ENCODE peak calls at places on chromosome 22, in eight cellular contexts. P is cardiac fibroblast; V is hepatocyte; A is CD4-positive, alpha-beta memory T cell; S is left ventricle myocardium inferior; N is breast epithelium; U is CD4-positive, CD25-positive, alpha-beta regulatory T cell; C is neuronal stem cell. B is an unnamed sample.

GRCh38 chr22:48098243-48098935 is 1335.9 kb downstream of the TBC1D22A start:
- DNase-seq in P (no peak), V (no peak), A (peak), S (no peak), N (no peak), U (peak), C (no peak), B (no peak)

GRCh38 chr22:45510376-45511232 is 7.9 kb downstream of the FBLN1 start:
- DNase-seq in P (no peak), V (no peak), A (no peak), S (no peak), N (no peak), U (no peak), C (no peak), B (no peak)

GRCh38 chr22:45531944-45532631 is 29.4 kb downstream of the FBLN1 start:
- DNase-seq in P (no peak), V (no peak), A (no peak), S (no peak), N (no peak), U (no peak), C (no peak), B (no peak)

GRCh38 chr22:44753189-44754042 is 1.0 kb downstream of the ARHGAP8 start:
- DNase-seq in P (peak), V (peak), A (no peak), S (no peak), N (no peak), U (no peak), C (no peak), B (peak)

GRCh38 chr22:36323182-36323854 is 64.4 kb downstream of the MYH9 start:
- DNase-seq in P (peak), V (no peak), A (no peak), S (peak), N (peak), U (no peak), C (no peak), B (peak)

GRCh38 chr22:43537019-43537585 is 125.3 kb downstream of the MPPED1 start:
- DNase-seq in P (no peak), V (no peak), A (no peak), S (no peak), N (no peak), U (no peak), C (no peak), B (no peak)

GRCh38 chr22:29479417-29480261 is at the start of gene NEFH:
- DNase-seq in P (no peak), V (peak), A (no peak), S (no peak), N (no peak), U (no peak), C (no peak), B (no peak)

GRCh38 chr22:30856699-30857098 is 111.9 kb downstream of the MORC2 start:
- DNase-seq in P (no peak), V (no peak), A (no peak), S (no peak), N (no peak), U (no peak), C (no peak), B (no peak)

GRCh38 chr22:42316988-42317387 is 46.5 kb upstream of the TCF20 start:
- DNase-seq in P (peak), V (peak), A (peak), S (peak), N (no peak), U (peak), C (no peak), B (peak)

GRCh38 chr22:29936186-29936585 is 53.2 kb downstream of the MTMR3 start:
- DNase-seq in P (no peak), V (no peak), A (no peak), S (no peak), N (no peak), U (no peak), C (no peak), B (peak)

GRCh38 chr22:33510429-33510904 is 409.8 kb downstream of the LARGE1 start:
- DNase-seq in P (no peak), V (peak), A (no peak), S (no peak), N (no peak), U (no peak), C (no peak), B (no peak)

GRCh38 chr22:45460288-45461109 is 42.2 kb upstream of the FBLN1 start:
- DNase-seq in P (peak), V (peak), A (no peak), S (peak), N (no peak), U (no peak), C (no peak), B (no peak)

GRCh38 chr22:24181088-24181995 is at the start of gene SUSD2:
- DNase-seq in P (no peak), V (peak), A (no peak), S (peak), N (no peak), U (no peak), C (no peak), B (no peak)

GRCh38 chr22:44155115-44155514 is 25.6 kb upstream of the PARVG start:
- DNase-seq in P (no peak), V (no peak), A (no peak), S (no peak), N (no peak), U (no peak), C (no peak), B (no peak)

GRCh38 chr22:25710501-25710900 is 31.5 kb upstream of the MYO18B start:
- DNase-seq in P (no peak), V (no peak), A (no peak), S (no peak), N (no peak), U (no peak), C (no peak), B (no peak)

GRCh38 chr22:25402160-25402500 is 162.3 kb upstream of the GRK3 start:
- DNase-seq in P (no peak), V (no peak), A (no peak), S (no peak), N (no peak), U (no peak), C (no peak), B (no peak)

GRCh38 chr22:35315855-35316745 is 16.4 kb downstream of the TOM1 start:
- DNase-seq in P (no peak), V (no peak), A (no peak), S (peak), N (peak), U (no peak), C (no peak), B (peak)

GRCh38 chr22:29346659-29347058 is 31.2 kb upstream of the RASL10A start:
- DNase-seq in P (no peak), V (no peak), A (no peak), S (no peak), N (no peak), U (no peak), C (no peak), B (peak)

GRCh38 chr22:17921871-17922821 is 102.2 kb downstream of the MICAL3 start:
- DNase-seq in P (no peak), V (peak), A (no peak), S (peak), N (no peak), U (no peak), C (no peak), B (peak)

GRCh38 chr22:36471341-36471821 is 10.1 kb downstream of the TXN2 start:
- DNase-seq in P (peak), V (no peak), A (no peak), S (no peak), N (no peak), U (no peak), C (no peak), B (no peak)

GRCh38 chr22:26845016-26845728 is 187.8 kb downstream of the MIAT start:
- DNase-seq in P (no peak), V (no peak), A (no peak), S (no peak), N (no peak), U (no peak), C (no peak), B (no peak)

GRCh38 chr22:45112136-45112879 is 51.4 kb upstream of the NUP50 start:
- DNase-seq in P (peak), V (no peak), A (no peak), S (no peak), N (no peak), U (no peak), C (no peak), B (no peak)

GRCh38 chr22:44028091-44028490 is 4.0 kb downstream of the PARVB start:
- DNase-seq in P (no peak), V (no peak), A (no peak), S (no peak), N (no peak), U (no peak), C (no peak), B (no peak)

GRCh38 chr22:49103314-49104052 is 724.2 kb downstream of the BRD1 start:
- DNase-seq in P (no peak), V (no peak), A (no peak), S (no peak), N (no peak), U (no peak), C (no peak), B (no peak)

GRCh38 chr22:49369726-49370717 is 457.7 kb downstream of the BRD1 start:
- DNase-seq in P (no peak), V (no peak), A (no peak), S (no peak), N (peak), U (no peak), C (no peak), B (no peak)

GRCh38 chr22:24688294-24688693 is 85.3 kb downstream of the GGT1 start:
- DNase-seq in P (no peak), V (no peak), A (no peak), S (no peak), N (no peak), U (no peak), C (no peak), B (no peak)

GRCh38 chr22:36331912-36332622 is 55.7 kb downstream of the MYH9 start:
- DNase-seq in P (peak), V (peak), A (peak), S (peak), N (no peak), U (peak), C (no peak), B (peak)

DNA sequence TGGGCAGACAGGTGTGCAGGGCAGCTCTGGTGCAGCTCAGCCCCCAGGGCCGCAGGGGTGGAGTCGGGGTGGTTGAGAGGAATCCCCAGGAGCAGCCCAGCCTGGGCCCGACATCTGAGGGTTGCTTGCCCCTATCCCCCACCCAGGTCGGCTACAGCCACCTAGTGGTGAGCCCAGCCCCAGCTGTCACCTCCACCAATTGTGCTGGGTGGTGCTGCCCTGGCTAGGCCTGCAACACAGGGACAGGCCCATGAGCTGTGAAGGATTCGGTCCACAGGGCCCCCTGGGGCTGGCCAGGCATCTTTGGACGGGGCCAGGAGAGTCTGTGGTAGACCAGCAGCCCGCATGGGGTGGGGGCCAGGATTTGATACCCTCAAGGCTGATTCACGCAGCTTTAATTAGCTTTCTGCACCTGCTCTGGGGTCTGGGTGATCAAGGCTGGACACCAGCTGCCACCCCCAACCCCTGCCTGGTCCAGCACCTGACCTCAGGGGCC is 29.5 kb downstream of the RTN4R start:
- DNase-seq in P (no peak), V (peak), A (peak), S (no peak), N (no peak), U (peak), C (peak), B (peak)
- H3K4me3 ChIP-seq in P (no peak), V (no peak), A (no peak), S (peak), N (no peak), U (no peak), C (no peak), B (no peak)

GRCh38 chr22:46538816-46539163 is 1.4 kb upstream of the CELSR1 start:
- DNase-seq in P (peak), V (no peak), A (no peak), S (peak), N (no peak), U (no peak), C (no peak), B (no peak)

GRCh38 chr22:46539169-46539568 is 1.7 kb upstream of the CELSR1 start:
- DNase-seq in P (no peak), V (no peak), A (no peak), S (no peak), N (no peak), U (no peak), C (no peak), B (peak)

GRCh38 chr22:46537221-46537945 is at the start of gene CELSR1:
- DNase-seq in P (no peak), V (peak), A (peak), S (peak), N (no peak), U (no peak), C (peak), B (peak)

GRCh38 chr22:46536559-46537220 is 730 bp downstream of the CELSR1 start:
- DNase-seq in P (no peak), V (no peak), A (no peak), S (peak), N (no peak), U (no peak), C (peak), B (no peak)

GRCh38 chr22:46537946-46538815 is 761 bp upstream of the CELSR1 start:
- DNase-seq in P (peak), V (peak), A (no peak), S (peak), N (no peak), U (no peak), C (peak), B (no peak)
- H3K4me3 ChIP-seq in P (peak), V (peak), A (no peak), S (peak), N (peak), U (no peak), C (peak), B (peak)

DNA sequence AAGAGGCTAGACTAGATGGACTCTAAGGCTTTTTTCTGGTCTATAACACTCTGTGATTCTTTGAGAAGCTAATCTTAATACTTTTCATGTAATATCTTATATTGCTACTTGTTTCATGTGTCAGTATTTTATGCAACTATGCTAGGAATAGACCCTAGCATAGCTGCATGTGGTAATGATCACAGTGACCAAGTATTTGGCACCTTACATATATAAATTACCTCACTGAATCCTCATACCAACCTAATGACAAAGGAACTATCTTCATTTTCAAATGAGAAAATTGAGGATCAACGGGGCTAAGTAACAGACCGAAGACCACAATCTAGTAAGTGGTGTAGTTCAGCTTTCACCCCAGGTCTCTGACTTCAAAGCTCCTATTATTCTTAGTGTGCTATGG is 327.3 kb upstream of the PITPNB start:
- DNase-seq in P (peak), V (no peak), A (no peak), S (no peak), N (no peak), U (no peak), C (no peak), B (no peak)
- H3K4me3 ChIP-seq in P (no peak), V (no peak), A (no peak), S (no peak), N (no peak), U (no peak), C (no peak), B (no peak)

GRCh38 chr22:50474711-50475651 is at the start of gene SBF1:
- DNase-seq in P (peak), V (peak), A (peak), S (peak), N (peak), U (peak), C (peak), B (peak)

GRCh38 chr22:50471962-50472361 is 2.9 kb downstream of the SBF1 start:
- DNase-seq in P (no peak), V (no peak), A (no peak), S (no peak), N (no peak), U (no peak), C (no peak), B (no peak)

GRCh38 chr22:50471197-50471847 is 3.5 kb downstream of the SBF1 start:
- DNase-seq in P (no peak), V (no peak), A (no peak), S (no peak), N (no peak), U (no peak), C (no peak), B (no peak)

GRCh38 chr22:50473855-50474671 is 772 bp downstream of the SBF1 start:
- DNase-seq in P (peak), V (peak), A (peak), S (peak), N (no peak), U (no peak), C (no peak), B (no peak)

DNA sequence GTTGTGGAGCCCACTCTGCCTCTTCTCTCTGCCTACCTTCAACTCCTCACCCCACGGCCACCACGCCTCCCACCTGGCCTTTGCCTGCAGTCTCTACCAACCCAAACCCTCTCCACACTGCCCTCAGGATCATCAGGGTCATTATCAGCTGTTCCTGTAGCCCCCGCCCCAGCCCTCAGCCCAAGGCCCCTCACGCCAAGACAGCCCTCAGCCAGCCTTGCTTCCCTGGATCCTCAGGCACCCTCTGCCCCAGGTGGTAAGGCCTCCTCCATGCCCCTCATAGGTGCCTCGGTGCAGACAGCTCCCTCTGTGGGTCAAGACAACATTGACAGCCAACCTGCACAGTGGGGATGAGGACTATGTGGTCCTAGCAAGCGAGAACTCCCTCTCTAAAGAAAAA is 1.7 kb downstream of the SBF1 start:
- DNase-seq in P (no peak), V (no peak), A (peak), S (no peak), N (no peak), U (peak), C (no peak), B (no peak)
- H3K4me3 ChIP-seq in P (no peak), V (no peak), A (peak), S (peak), N (no peak), U (peak), C (no peak), B (peak)

DNA sequence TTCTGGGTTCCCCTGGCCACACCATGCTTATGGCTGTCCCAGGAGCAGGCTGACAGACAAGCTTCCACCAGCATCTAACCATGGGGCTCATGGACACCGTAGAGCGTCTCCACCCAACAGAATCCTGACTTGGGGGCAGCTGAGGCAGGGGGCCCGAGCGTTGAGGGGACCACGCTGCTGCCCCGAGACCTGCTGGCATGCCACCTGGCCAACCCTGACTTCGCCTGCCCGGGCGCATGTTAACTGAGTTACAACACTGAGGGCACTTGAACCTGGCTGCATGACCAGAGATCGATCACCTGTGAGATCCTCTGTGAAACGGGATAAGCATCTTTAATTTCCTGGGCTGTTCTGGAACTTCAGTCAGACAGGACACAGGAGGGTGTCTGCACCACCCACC is 13.7 kb downstream of the PPM1F start:
- DNase-seq in P (no peak), V (no peak), A (no peak), S (no peak), N (no peak), U (no peak), C (no peak), B (no peak)
- H3K4me3 ChIP-seq in P (no peak), V (no peak), A (no peak), S (peak), N (peak), U (no peak), C (no peak), B (no peak)

DNA sequence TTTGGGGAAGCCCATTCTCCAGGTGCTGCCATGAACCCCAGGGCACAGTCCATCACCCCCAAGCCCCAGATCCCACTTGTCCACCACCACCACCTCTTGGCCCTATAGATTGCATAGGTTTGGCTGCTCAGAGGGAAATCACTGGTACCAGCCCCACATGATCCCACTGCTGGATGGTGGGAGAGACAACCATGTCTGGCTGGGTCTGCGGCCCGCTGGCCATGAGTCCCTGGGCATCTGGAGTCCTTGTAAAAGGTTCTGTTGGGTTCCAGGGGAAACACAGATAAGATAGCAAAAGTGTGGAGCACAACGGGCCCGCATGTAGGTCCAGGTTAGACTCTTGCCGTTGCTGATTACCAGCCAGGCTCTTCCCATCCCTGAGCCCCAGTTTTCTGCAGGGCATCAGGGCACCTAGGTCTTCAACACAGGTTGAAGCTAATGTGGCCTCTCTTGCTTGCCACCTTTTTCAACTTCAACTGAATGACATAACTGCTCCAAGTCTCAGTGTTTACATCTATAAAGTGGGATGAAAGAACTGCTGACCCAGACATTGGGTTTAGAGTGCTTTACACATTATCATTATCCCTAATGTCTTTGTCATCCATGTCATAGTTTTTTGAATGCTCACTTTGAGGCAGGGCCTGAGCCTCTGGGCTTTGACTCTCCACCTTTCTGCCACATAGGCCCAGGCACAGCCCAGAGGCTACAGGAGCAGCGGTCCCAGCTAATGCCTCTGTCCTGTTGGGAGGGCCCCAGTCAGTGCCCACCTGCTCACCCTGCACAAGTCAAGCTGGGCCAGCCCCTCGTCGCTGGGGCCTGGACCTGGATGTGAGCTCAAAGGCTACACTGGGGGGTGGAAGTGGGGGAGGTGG is 1.0 kb upstream of the TANGO2 start:
- DNase-seq in P (no peak), V (no peak), A (no peak), S (no peak), N (no peak), U (no peak), C (no peak), B (no peak)
- H3K4me3 ChIP-seq in P (peak), V (no peak), A (peak), S (peak), N (peak), U (peak), C (no peak), B (peak)

GRCh38 chr22:37674248-37674647 is 1.2 kb upstream of the LGALS1 start:
- DNase-seq in P (no peak), V (no peak), A (no peak), S (no peak), N (no peak), U (no peak), C (no peak), B (no peak)

GRCh38 chr22:37674951-37675929 is at the start of gene LGALS1:
- DNase-seq in P (peak), V (peak), A (peak), S (peak), N (peak), U (peak), C (no peak), B (peak)

GRCh38 chr22:37676691-37677627 is 1.5 kb downstream of the LGALS1 start:
- DNase-seq in P (peak), V (peak), A (peak), S (peak), N (peak), U (peak), C (peak), B (peak)

GRCh38 chr22:37678372-37678771 is 2.9 kb downstream of the LGALS1 start:
- DNase-seq in P (no peak), V (no peak), A (no peak), S (no peak), N (no peak), U (no peak), C (no peak), B (no peak)

GRCh38 chr22:37675930-37676571 is 615 bp downstream of the LGALS1 start:
- DNase-seq in P (peak), V (no peak), A (no peak), S (peak), N (no peak), U (no peak), C (no peak), B (no peak)
- H3K4me3 ChIP-seq in P (peak), V (peak), A (peak), S (peak), N (peak), U (peak), C (peak), B (peak)

B was measured in prostate gland.